ENCODE peak calls at places on chromosomes 7 and 10, in five cellular contexts. A, K, D, N and M are unnamed samples.

GRCh38 chr10:103564799-103565365 is 71.4 kb downstream of the NEURL1 start:
- DNase-seq in A (peak; percentile 25), K (no peak), D (peak; percentile 83), N (peak; percentile 87), M (no peak)

GRCh38 chr7:27113991-27114866 is 11.7 kb upstream of the HOXA2 start:
- DNase-seq in A (no peak), K (peak; percentile 72), D (peak; percentile 52), N (no peak), M (no peak)

GRCh38 chr10:132616170-132616994 is 78.8 kb downstream of the INPP5A start:
- DNase-seq in A (no peak), K (peak; percentile 14), D (no peak), N (no peak), M (no peak)

GRCh38 chr7:26705567-26705966 is 158.8 kb downstream of the SKAP2 start:
- DNase-seq in A (peak; percentile 86), K (no peak), D (peak; percentile 64), N (no peak), M (no peak)

GRCh38 chr10:108911814-108912541 is 1011.3 kb downstream of the XPNPEP1 start:
- DNase-seq in A (peak; percentile 57), K (peak; percentile 73), D (peak; percentile 72), N (peak; percentile 95), M (peak; percentile 71)

GRCh38 chr7:68511281-68511680 is 1087.0 kb upstream of the AUTS2 start:
- DNase-seq in A (no peak), K (no peak), D (peak; percentile 59), N (peak; percentile 10), M (no peak)

GRCh38 chr10:4315529-4315928 is 510.5 kb upstream of the AKR1E2 start:
- DNase-seq in A (peak; percentile 88), K (no peak), D (no peak), N (no peak), M (no peak)

GRCh38 chr7:157432541-157432956 is 95.7 kb downstream of the DNAJB6 start:
- DNase-seq in A (peak; percentile 84), K (peak; percentile 23), D (peak; percentile 81), N (peak; percentile 77), M (no peak)

GRCh38 chr10:124624456-124624855 is 119.7 kb downstream of the FAM53B start:
- DNase-seq in A (no peak), K (no peak), D (no peak), N (no peak), M (no peak)

GRCh38 chr10:118116555-118117311 is 70.0 kb upstream of the RAB11FIP2 start:
- DNase-seq in A (no peak), K (peak; percentile 71), D (no peak), N (no peak), M (no peak)

GRCh38 chr10:126520918-126521317 is 132.6 kb upstream of the ADAM12 start:
- DNase-seq in A (no peak), K (no peak), D (no peak), N (no peak), M (no peak)

GRCh38 chr7:7920481-7920880 is 48.1 kb upstream of the GLCCI1 start:
- DNase-seq in A (no peak), K (no peak), D (no peak), N (no peak), M (no peak)

GRCh38 chr7:143456992-143457793 is 13.9 kb downstream of the TAS2R60 start:
- DNase-seq in A (no peak), K (no peak), D (no peak), N (no peak), M (no peak)

GRCh38 chr10:97224483-97225435 is 39.0 kb upstream of the SLIT1 start:
- DNase-seq in A (peak; percentile 49), K (no peak), D (no peak), N (no peak), M (no peak)

GRCh38 chr7:28848906-28849305 is 109.2 kb downstream of the TRIL start:
- DNase-seq in A (no peak), K (no peak), D (no peak), N (no peak), M (no peak)

GRCh38 chr10:6409982-6410694 is 169.9 kb downstream of the PRKCQ start:
- DNase-seq in A (peak; percentile 76), K (peak; percentile 31), D (peak; percentile 17), N (no peak), M (no peak)

GRCh38 chr7:127287133-127287532 is 34.4 kb upstream of the GRM8 start:
- DNase-seq in A (no peak), K (no peak), D (no peak), N (no peak), M (no peak)

GRCh38 chr7:101817031-101817929 is at the start of gene CUX1:
- DNase-seq in A (no peak), K (peak; percentile 38), D (peak; percentile 75), N (peak; percentile 35), M (peak; percentile 30)

GRCh38 chr10:104293021-104293420 is 24.0 kb downstream of the GSTO2 start:
- DNase-seq in A (peak; percentile 59), K (no peak), D (no peak), N (no peak), M (no peak)

GRCh38 chr7:5584091-5584490 is 160.5 kb upstream of the TNRC18 start:
- DNase-seq in A (peak; percentile 27), K (no peak), D (peak; percentile 57), N (no peak), M (no peak)

GRCh38 chr10:28661035-28661434 is 16.3 kb upstream of the BAMBI start:
- DNase-seq in A (peak; percentile 83), K (no peak), D (no peak), N (no peak), M (no peak)

GRCh38 chr7:117152213-117153007 is 170.4 kb downstream of the WNT2 start:
- DNase-seq in A (no peak), K (no peak), D (no peak), N (no peak), M (no peak)

DNA sequence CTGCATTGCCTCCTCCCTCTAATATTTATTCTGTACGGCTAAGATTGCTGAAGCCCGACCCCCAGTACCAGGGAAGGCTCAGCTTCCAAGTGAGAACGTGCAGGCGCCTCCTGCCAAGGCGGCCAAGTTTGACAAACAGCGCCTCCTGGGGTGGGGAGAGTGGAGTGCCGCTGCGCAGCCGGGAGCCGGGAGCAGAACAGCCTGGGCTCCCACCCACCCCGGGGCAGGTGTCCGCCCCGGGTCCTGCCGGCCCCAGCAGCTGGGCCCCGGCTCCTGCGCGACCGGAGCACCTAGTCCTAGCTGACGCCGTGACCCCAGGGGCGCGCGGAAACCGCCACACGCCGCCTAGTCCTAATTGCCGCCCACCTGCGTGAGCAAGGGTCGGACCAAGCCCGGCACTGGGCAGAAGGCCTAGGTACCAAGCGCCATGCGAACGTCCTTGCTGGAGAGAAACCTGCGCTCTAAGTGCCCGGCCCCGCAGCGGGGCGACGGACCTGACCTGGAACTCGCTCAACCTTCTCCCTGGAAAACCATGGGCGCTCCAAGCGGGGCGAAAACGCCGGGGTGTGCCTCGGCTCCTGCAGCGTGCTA is 5.0 kb upstream of the EBF3 start:
- DNase-seq in A (peak; percentile 78), K (peak; percentile 49), D (peak; percentile 89), N (peak; percentile 88), M (peak; percentile 78)
- TF ChIP-seq CTCF in A (peak; percentile 90), K (peak; percentile 52), D (peak; percentile 48), N (peak; percentile 34), M (peak; percentile 85)

GRCh38 chr10:78155722-78156121 is 122.1 kb downstream of the RPS24 start:
- DNase-seq in A (no peak), K (no peak), D (no peak), N (no peak), M (no peak)
- TF ChIP-seq CTCF in A (no peak), K (no peak), D (no peak), N (no peak), M (peak; percentile 22)

GRCh38 chr7:84447636-84448293 is 253.2 kb upstream of the SEMA3A start:
- DNase-seq in A (no peak), K (no peak), D (no peak), N (no peak), M (no peak)

GRCh38 chr7:84452618-84453017 is 258.0 kb upstream of the SEMA3A start:
- DNase-seq in A (no peak), K (no peak), D (no peak), N (no peak), M (no peak)

GRCh38 chr7:84450802-84451201 is 256.2 kb upstream of the SEMA3A start:
- DNase-seq in A (no peak), K (no peak), D (no peak), N (no peak), M (no peak)

DNA sequence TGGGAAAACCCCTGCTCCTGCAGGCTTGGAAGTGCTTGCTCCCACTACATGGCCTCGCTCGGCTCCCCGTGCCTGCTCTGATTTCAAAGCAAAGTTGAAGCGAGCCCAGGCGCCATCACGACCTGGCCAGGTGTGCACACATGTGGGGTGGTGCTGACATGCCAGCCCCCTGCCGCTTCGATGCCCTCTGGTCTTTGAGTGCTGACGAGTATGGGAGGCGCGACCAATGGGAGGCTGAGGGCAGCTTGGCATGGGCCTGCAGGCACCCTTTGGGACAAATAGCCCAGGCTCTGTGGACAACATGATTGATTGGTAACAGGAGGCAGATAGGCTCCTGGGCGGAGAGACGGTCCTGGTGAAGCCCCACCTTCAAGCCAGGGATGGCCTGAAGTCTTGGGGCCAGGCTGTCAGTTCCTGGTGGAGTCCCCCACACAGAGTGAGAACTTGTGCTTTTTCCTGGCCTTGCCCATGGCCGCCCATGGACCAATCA is 252.4 kb upstream of the SEMA3A start:
- DNase-seq in A (no peak), K (no peak), D (no peak), N (no peak), M (no peak)
- TF ChIP-seq CTCF in A (no peak), K (no peak), D (no peak), N (no peak), M (no peak)

GRCh38 chr10:62426086-62426485 is 51.9 kb downstream of the ZNF365 start:
- DNase-seq in A (no peak), K (no peak), D (no peak), N (no peak), M (no peak)

GRCh38 chr10:62426600-62426999 is 52.4 kb downstream of the ZNF365 start:
- DNase-seq in A (no peak), K (no peak), D (no peak), N (no peak), M (no peak)

GRCh38 chr10:62424026-62424425 is 49.9 kb downstream of the ZNF365 start:
- DNase-seq in A (no peak), K (no peak), D (no peak), N (no peak), M (no peak)

DNA sequence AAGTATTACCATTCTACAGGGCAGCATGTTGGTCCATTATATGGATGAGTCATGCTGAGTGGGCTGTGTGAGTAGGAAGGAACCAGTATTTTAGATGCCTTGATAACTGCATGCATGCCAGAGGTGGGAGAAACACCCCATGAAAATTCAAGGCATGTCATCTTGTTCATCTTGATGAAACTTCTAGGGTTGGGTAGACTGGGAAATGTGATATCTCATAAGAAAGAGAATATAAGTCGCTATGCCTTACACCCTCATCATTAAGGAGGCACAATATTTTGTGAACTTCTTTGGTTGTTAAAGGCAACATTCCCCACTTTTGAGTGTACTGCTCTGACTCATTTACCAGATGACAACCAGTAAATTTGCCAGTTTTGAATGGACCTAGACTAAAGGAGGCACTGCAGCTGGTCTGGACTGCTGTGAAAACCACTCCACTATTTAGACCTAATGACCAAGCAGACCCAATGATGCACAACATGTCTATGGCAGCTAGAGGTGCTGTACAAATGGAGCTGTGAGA is 48.0 kb downstream of the ZNF365 start:
- DNase-seq in A (peak; percentile 34), K (no peak), D (no peak), N (no peak), M (no peak)
- TF ChIP-seq CTCF in A (no peak), K (no peak), D (peak; percentile 42), N (no peak), M (no peak)